ENCODE peak calls at places on chromosome 18, in nine cellular contexts. V, U, T, M, Q, L, H, F and Z are unnamed samples.

GRCh38 chr18:53796042-53796729 is 428.3 kb downstream of the MBD2 start:
- DNase-seq in V (no peak), U (no peak), T (no peak), M (peak; percentile 50), Q (no peak), L (no peak), H (no peak), F (peak; percentile 55), Z (no peak)

GRCh38 chr18:40243592-40243991 is 1711.4 kb upstream of the PIK3C3 start:
- DNase-seq in V (no peak), U (no peak), T (no peak), M (no peak), Q (no peak), L (no peak), H (no peak), F (no peak), Z (no peak)

GRCh38 chr18:28208268-28208667 is 31.3 kb upstream of the CDH2 start:
- DNase-seq in V (no peak), U (no peak), T (no peak), M (no peak), Q (no peak), L (no peak), H (no peak), F (no peak), Z (no peak)

GRCh38 chr18:68665623-68666022 is 49.3 kb downstream of the TMX3 start:
- DNase-seq in V (no peak), U (no peak), T (no peak), M (no peak), Q (no peak), L (no peak), H (no peak), F (no peak), Z (no peak)

GRCh38 chr18:26863921-26864497 is 1.5 kb downstream of the AQP4 start:
- DNase-seq in V (no peak), U (no peak), T (no peak), M (no peak), Q (no peak), L (no peak), H (no peak), F (no peak), Z (no peak)

GRCh38 chr18:48116017-48116416 is 185.6 kb upstream of the SMAD2 start:
- DNase-seq in V (no peak), U (no peak), T (no peak), M (no peak), Q (no peak), L (no peak), H (no peak), F (no peak), Z (no peak)

GRCh38 chr18:32244863-32245262 is 55.0 kb downstream of the MEP1B start:
- DNase-seq in V (no peak), U (no peak), T (no peak), M (no peak), Q (no peak), L (no peak), H (no peak), F (no peak), Z (no peak)

GRCh38 chr18:53219853-53220252 is 879.9 kb downstream of the DCC start:
- DNase-seq in V (no peak), U (no peak), T (no peak), M (no peak), Q (no peak), L (no peak), H (no peak), F (no peak), Z (no peak)

GRCh38 chr18:57025525-57025924 is 121.4 kb upstream of the BOD1L2 start:
- DNase-seq in V (no peak), U (no peak), T (no peak), M (no peak), Q (no peak), L (no peak), H (no peak), F (no peak), Z (no peak)